ENCODE peak calls at places on chromosomes 4 and X, in six cellular contexts. M is C1 segment of cervical spinal cord, O is GM12892, W is glutamatergic neuron, D is nucleus accumbens, J is MV-4-11. T is an unnamed sample.
A peak's percentile ranks its signal among the peaks of the same experiment; 100 is the strongest.

GRCh38 chr4:74402692-74403460 is 37.9 kb downstream of the EREG start:
- DNase-seq in D (no peak), J (peak; percentile 26), M (no peak), W (no peak), O (no peak), T (no peak)

GRCh38 chrX:3184176-3184930 is 143.1 kb downstream of the ARSF start:
- DNase-seq in D (no peak), J (no peak), O (no peak), W (no peak), M (no peak), T (no peak)

GRCh38 chr4:17577660-17578481 is 873 bp downstream of the LAP3 start:
- DNase-seq in O (peak; percentile 19), J (peak; percentile 26), M (peak; percentile 17), D (no peak), W (peak; percentile 56), T (peak; percentile 57)

GRCh38 chr4:103719320-103720204 is at the start of gene TACR3:
- DNase-seq in J (no peak), O (no peak), W (peak; percentile 66), M (no peak), D (no peak), T (no peak)

GRCh38 chr4:128846063-128846462 is 36.6 kb downstream of the JADE1 start:
- DNase-seq in J (no peak), M (no peak), O (no peak), D (no peak), W (no peak), T (no peak)

GRCh38 chrX:40009462-40009851 is 88.3 kb downstream of the BCOR start:
- DNase-seq in D (no peak), M (no peak), O (no peak), W (peak; percentile 50), J (no peak), T (peak; percentile 42)

GRCh38 chrX:104668550-104668949 is 102.6 kb downstream of the IL1RAPL2 start:
- DNase-seq in W (no peak), J (no peak), O (no peak), M (no peak), D (no peak), T (peak; percentile 16)

GRCh38 chr4:67911638-67912037 is 27.8 kb upstream of the TMPRSS11D start:
- DNase-seq in W (no peak), J (no peak), M (no peak), O (no peak), D (no peak), T (no peak)

GRCh38 chr4:52833941-52834525 is 28.1 kb upstream of the RASL11B start:
- DNase-seq in J (no peak), M (no peak), D (no peak), W (no peak), O (no peak), T (no peak)

GRCh38 chr4:61199869-61200194 is 294 bp upstream of the ADGRL3 start:
- DNase-seq in J (peak; percentile 18), M (no peak), W (no peak), D (no peak), O (no peak), T (no peak)

GRCh38 chr4:81652069-81652478 is 180.4 kb upstream of the RASGEF1B start:
- DNase-seq in W (no peak), M (no peak), D (no peak), J (no peak), O (no peak), T (no peak)

GRCh38 chr4:76283900-76284299 is 22.6 kb upstream of the STBD1 start:
- DNase-seq in M (no peak), J (no peak), D (no peak), W (no peak), O (no peak), T (no peak)

T was measured in NB4.